ENCODE peak calls at places on chromosome 19, in eight cellular contexts. D is AG09309, N is psoas muscle, H is NCI-H1092, O is heart left ventricle, Z is nucleus accumbens, U is bronchial epithelial cell, V is substantia nigra. M is an unnamed sample.

GRCh38 chr19:36547001-36547732 is 19.1 kb upstream of the ZNF260 start:
- DNase-seq in U (peak), H (no peak), V (no peak), N (no peak), D (no peak), Z (no peak), O (no peak), M (no peak)

GRCh38 chr19:7904074-7905020 is 670 bp downstream of the MAP2K7 start:
- DNase-seq in O (peak), U (no peak), D (no peak), H (no peak), Z (no peak), N (peak), V (no peak), M (no peak)

GRCh38 chr19:36501973-36502372 is 12.6 kb upstream of the ZNF566 start:
- DNase-seq in O (no peak), V (no peak), N (no peak), Z (no peak), U (no peak), H (no peak), D (no peak), M (no peak)

GRCh38 chr19:5718579-5719273 is 1.2 kb downstream of the LONP1 start:
- DNase-seq in U (peak), Z (no peak), N (no peak), H (no peak), O (no peak), D (peak), V (no peak), M (no peak)

GRCh38 chr19:7772752-7773291 is 9.8 kb downstream of the CLEC4M start:
- DNase-seq in D (no peak), O (no peak), N (no peak), V (no peak), U (peak), H (no peak), Z (no peak), M (no peak)

GRCh38 chr19:37594982-37595382 is 306 bp downstream of the ZNF540 start:
- DNase-seq in Z (peak), D (peak), V (peak), U (no peak), O (peak), H (peak), N (peak), M (no peak)

GRCh38 chr19:34505321-34506025 is 23.9 kb downstream of the WTIP start:
- DNase-seq in N (no peak), U (no peak), Z (no peak), H (no peak), D (no peak), V (no peak), O (no peak), M (no peak)

GRCh38 chr19:38213911-38214625 is 10.0 kb downstream of the DPF1 start:
- DNase-seq in U (no peak), D (peak), V (peak), N (no peak), O (no peak), H (no peak), Z (peak), M (no peak)

GRCh38 chr19:40130013-40130412 is 39.3 kb upstream of the ZNF780A start:
- DNase-seq in U (peak), H (no peak), V (no peak), D (no peak), N (no peak), O (no peak), Z (no peak), M (no peak)

GRCh38 chr19:9467161-9467560 is 31.3 kb downstream of the ZNF560 start:
- DNase-seq in H (no peak), V (no peak), N (no peak), D (no peak), O (no peak), Z (no peak), U (no peak), M (no peak)

GRCh38 chr19:49888478-49888901 is 8.2 kb downstream of the IL4I1 start:
- DNase-seq in D (no peak), H (no peak), O (no peak), V (no peak), U (no peak), Z (no peak), N (no peak), M (no peak)

GRCh38 chr19:3670258-3670795 is 29.9 kb downstream of the PIP5K1C start:
- DNase-seq in D (peak), H (no peak), O (peak), V (no peak), N (peak), Z (no peak), U (no peak), M (no peak)

GRCh38 chr19:32817913-32818476 is 51.6 kb downstream of the SLC7A9 start:
- DNase-seq in H (no peak), D (no peak), O (no peak), N (no peak), V (no peak), Z (no peak), U (no peak), M (no peak)

M was measured in NCI-H526.